ENCODE peak calls at places on chromosomes 5 and 9, in nine cellular contexts. V, Q, S, C, K, G, X, T and D are unnamed samples.

GRCh38 chr5:52708463-52708862 is 79.3 kb upstream of the ITGA1 start:
- DNase-seq in K (no peak), T (peak), S (no peak), Q (no peak), G (no peak), X (no peak), C (no peak), V (no peak), D (peak)

GRCh38 chr9:136858844-136859757 is 7.0 kb downstream of the MAMDC4 start:
- DNase-seq in X (peak), V (no peak), S (peak), Q (no peak), T (peak), C (peak), G (no peak), K (peak), D (peak)

GRCh38 chr9:22146604-22147003 is 137.5 kb upstream of the CDKN2B start:
- DNase-seq in K (no peak), C (no peak), T (no peak), G (no peak), S (no peak), X (no peak), V (no peak), Q (no peak), D (no peak)

GRCh38 chr5:96008487-96008886 is 46.8 kb upstream of the ELL2 start:
- DNase-seq in T (no peak), X (no peak), C (no peak), V (no peak), Q (no peak), K (no peak), G (no peak), S (no peak), D (no peak)

GRCh38 chr9:32886021-32886420 is 102.7 kb downstream of the TMEM215 start:
- DNase-seq in G (no peak), Q (no peak), S (no peak), C (no peak), T (no peak), X (no peak), K (no peak), V (no peak), D (peak)

GRCh38 chr9:24436761-24437160 is 108.9 kb downstream of the IZUMO3 start:
- DNase-seq in T (no peak), C (no peak), X (no peak), G (no peak), V (no peak), S (no peak), K (no peak), Q (no peak), D (no peak)

GRCh38 chr5:159097461-159098284 is 2.0 kb downstream of the EBF1 start:
- DNase-seq in V (no peak), X (no peak), T (peak), G (no peak), S (no peak), Q (no peak), C (peak), K (peak), D (peak)

GRCh38 chr9:131386258-131386657 is 7.6 kb upstream of the PRRC2B start:
- DNase-seq in Q (no peak), G (no peak), K (no peak), C (no peak), T (no peak), X (no peak), V (no peak), S (no peak), D (no peak)

GRCh38 chr5:138495351-138495750 is 30.1 kb downstream of the EGR1 start:
- DNase-seq in V (no peak), G (no peak), C (no peak), T (no peak), S (no peak), K (no peak), Q (no peak), X (no peak), D (peak)

GRCh38 chr9:114633452-114634089 is 22.5 kb downstream of the TMEM268 start:
- DNase-seq in C (no peak), K (no peak), X (no peak), G (no peak), S (no peak), Q (no peak), T (no peak), V (no peak), D (no peak)

DNA sequence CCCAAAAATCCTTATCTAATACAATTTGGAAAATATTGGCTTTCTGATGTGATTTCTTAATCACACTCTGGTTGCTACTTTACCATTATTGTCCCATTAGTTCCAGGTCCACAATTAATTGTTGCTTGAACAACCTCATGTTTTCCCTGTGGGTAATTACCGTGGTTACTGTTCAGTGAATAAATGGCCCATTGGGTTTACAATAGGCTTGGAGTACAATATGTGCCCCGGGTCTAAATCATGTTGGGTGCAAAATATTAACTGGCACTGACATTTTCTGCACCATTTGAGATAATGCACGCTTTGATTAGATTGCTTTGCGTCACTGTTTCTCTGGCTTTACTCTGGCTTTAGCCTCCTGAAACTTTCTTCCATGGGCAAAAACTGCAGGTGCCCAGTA is 163.7 kb downstream of the GABBR2 start:
- DNase-seq in C (no peak), T (no peak), X (no peak), V (no peak), G (peak), K (no peak), S (no peak), Q (no peak), D (no peak)
- H3K4me3 ChIP-seq in C (no peak), T (no peak), X (no peak), V (no peak), G (no peak), K (no peak), S (no peak), Q (no peak), D (no peak)

GRCh38 chr9:110099236-110099741 is 108.7 kb downstream of the C9orf152 start:
- DNase-seq in V (no peak), T (peak), S (no peak), G (peak), K (no peak), X (peak), C (no peak), Q (no peak), D (peak)
- H3K4me3 ChIP-seq in V (no peak), T (no peak), S (no peak), G (no peak), K (no peak), X (no peak), C (no peak), Q (no peak), D (no peak)

GRCh38 chr5:111447822-111448221 is 64.5 kb downstream of the STARD4 start:
- DNase-seq in T (no peak), S (no peak), G (no peak), V (no peak), X (no peak), Q (no peak), C (no peak), K (no peak), D (no peak)

GRCh38 chr5:111454198-111454606 is 58.1 kb downstream of the STARD4 start:
- DNase-seq in K (no peak), X (no peak), S (no peak), G (no peak), V (no peak), C (no peak), Q (no peak), T (no peak), D (peak)

GRCh38 chr5:111453290-111453689 is 59.0 kb downstream of the STARD4 start:
- DNase-seq in Q (no peak), X (no peak), C (no peak), V (no peak), K (no peak), S (no peak), T (no peak), G (no peak), D (no peak)

DNA sequence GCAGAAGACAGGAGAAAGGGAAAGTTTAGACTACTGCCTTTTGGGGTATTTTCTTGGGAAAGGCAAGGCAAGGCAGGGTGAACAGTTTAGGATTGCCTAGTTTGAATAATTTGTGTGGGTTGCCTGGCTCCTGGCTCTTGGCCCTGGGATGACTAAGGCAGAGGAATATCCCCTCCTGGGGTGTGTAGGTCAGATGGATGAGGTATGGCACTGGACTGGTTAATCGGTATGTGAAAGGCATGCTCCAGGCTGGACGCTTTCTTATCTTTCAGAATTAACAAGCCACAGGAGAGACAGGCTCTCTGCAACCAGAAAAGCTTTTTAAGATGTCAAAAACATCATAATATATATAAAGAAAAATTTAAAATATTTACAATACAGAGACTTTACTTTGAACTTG is 58.6 kb downstream of the STARD4 start:
- DNase-seq in V (no peak), X (no peak), G (no peak), K (no peak), T (peak), C (no peak), S (no peak), Q (no peak), D (peak)
- H3K4me3 ChIP-seq in V (no peak), X (no peak), G (no peak), K (no peak), T (no peak), C (no peak), S (no peak), Q (no peak), D (no peak)

GRCh38 chr5:82389347-82389746 is 111.2 kb upstream of the RPS23 start:
- DNase-seq in X (no peak), V (no peak), G (no peak), K (no peak), S (no peak), Q (no peak), C (no peak), T (no peak), D (no peak)
- H3K4me3 ChIP-seq in X (no peak), V (no peak), G (no peak), K (no peak), S (no peak), Q (no peak), C (no peak), T (peak), D (no peak)